ENCODE peak calls at places on chromosomes 12 and 14, in six cellular contexts. K is K562, A is GM23338, I is GM12878, J is WTC11, L is HepG2. Z is an unnamed sample.

GRCh38 chr14:20781805-20782204 is 737 bp downstream of the RNASE6 start:
- DNase-seq in K (no peak), A (no peak), I (no peak), J (no peak), L (no peak), Z (no peak)

GRCh38 chr12:53499261-53500118 is at the start of gene MAP3K12:
- DNase-seq in K (peak; percentile 50), A (peak; percentile 86), I (no peak), J (peak; percentile 73), L (no peak), Z (no peak)

GRCh38 chr12:69254046-69254445 is 14.7 kb downstream of the CPSF6 start:
- DNase-seq in K (peak; percentile 27), A (peak; percentile 79), I (peak; percentile 51), J (no peak), L (peak; percentile 55), Z (no peak)

GRCh38 chr12:49810159-49810459 is 18.1 kb downstream of the NCKAP5L start:
- DNase-seq in K (no peak), A (no peak), I (no peak), J (no peak), L (no peak), Z (no peak)

GRCh38 chr12:114166360-114166759 is 200.2 kb upstream of the RBM19 start:
- DNase-seq in K (peak; percentile 58), A (peak; percentile 87), I (no peak), J (peak; percentile 66), L (peak; percentile 9), Z (peak; percentile 38)

GRCh38 chr12:20451759-20452158 is 83.4 kb downstream of the PDE3A start:
- DNase-seq in K (no peak), A (no peak), I (no peak), J (no peak), L (no peak), Z (no peak)

GRCh38 chr14:20302042-20302761 is 3.5 kb downstream of the TTC5 start:
- DNase-seq in K (no peak), A (no peak), I (no peak), J (no peak), L (no peak), Z (no peak)

GRCh38 chr12:22350817-22351371 is 16.4 kb upstream of the ST8SIA1 start:
- DNase-seq in K (no peak), A (no peak), I (no peak), J (no peak), L (no peak), Z (no peak)

GRCh38 chr14:77882098-77882497 is 82.2 kb downstream of the ADCK1 start:
- DNase-seq in K (no peak), A (no peak), I (no peak), J (no peak), L (no peak), Z (no peak)

GRCh38 chr12:123139926-123140674 is 10.8 kb downstream of the PITPNM2 start:
- DNase-seq in K (peak; percentile 35), A (peak; percentile 11), I (no peak), J (no peak), L (peak; percentile 61), Z (no peak)

GRCh38 chr12:13204428-13204827 is 7.9 kb downstream of the EMP1 start:
- DNase-seq in K (no peak), A (peak; percentile 29), I (no peak), J (no peak), L (no peak), Z (no peak)

GRCh38 chr14:30337456-30337855 is 221.5 kb upstream of the G2E3 start:
- DNase-seq in K (no peak), A (no peak), I (no peak), J (no peak), L (no peak), Z (no peak)

GRCh38 chr12:98980508-98980907 is 335.4 kb downstream of the APAF1 start:
- DNase-seq in K (no peak), A (no peak), I (no peak), J (no peak), L (no peak), Z (no peak)

GRCh38 chr12:18859400-18859799 is 121.5 kb downstream of the CAPZA3 start:
- DNase-seq in K (no peak), A (no peak), I (no peak), J (no peak), L (no peak), Z (no peak)

DNA sequence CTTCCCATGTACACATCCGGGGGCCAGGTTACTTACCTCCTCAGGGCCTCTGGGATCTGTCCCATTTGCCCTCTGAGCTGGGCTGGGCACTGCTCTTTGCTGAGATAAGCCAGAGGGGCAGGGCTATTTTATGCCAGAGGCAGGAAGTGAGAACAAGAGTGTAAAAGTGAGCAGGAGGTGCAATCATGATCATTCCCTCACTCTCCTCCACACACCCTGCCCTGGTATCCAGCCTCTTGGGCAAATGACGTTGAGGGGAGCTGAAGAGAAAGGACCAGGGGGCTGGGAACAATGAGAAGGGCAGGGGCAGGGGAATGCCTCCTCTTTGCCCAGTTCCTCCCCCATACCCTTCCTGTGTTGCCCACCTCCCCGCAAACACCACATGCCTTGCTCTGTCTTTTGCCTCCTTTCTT is 4.2 kb downstream of the LPAR5 start:
- DNase-seq in K (no peak), A (no peak), I (no peak), J (no peak), L (no peak), Z (no peak)
- TF ChIP-seq CREB1 in K (no peak), A (no peak), I (no peak), J (no peak), L (no peak), Z (no peak)

DNA sequence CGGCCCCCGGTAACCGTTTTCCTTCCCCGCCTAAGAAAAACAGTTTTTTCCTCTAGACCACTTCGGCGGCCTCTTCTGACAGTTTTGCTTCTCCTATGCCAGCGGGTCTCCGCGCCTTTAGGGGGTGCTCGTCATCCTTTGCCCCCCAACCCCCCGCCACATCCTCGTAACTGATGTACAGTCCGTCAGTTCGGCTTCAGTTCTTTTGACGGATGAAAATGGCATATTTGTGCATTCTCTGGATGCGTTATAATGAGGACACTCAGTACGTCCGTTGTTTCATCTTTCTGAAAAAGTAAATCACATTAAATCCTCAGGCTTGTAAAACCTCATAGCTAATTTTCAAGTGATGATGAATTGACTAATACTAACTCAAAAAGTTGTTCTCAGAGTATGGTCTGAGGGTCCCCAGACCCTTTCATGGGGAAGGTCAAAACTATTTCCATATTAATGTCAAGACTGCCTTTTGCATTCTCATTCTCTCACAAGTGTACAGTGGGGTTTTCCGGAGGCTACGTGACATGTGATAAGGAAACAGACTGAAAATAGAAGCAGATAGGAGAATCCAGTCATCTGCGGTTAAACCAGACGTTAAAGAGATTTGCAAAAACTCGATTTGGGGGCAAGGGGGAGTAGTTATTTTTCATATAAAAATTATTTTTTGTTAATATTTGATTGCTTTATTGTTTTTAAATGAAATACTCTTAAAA is 829 bp upstream of the NAP1L1 start:
- DNase-seq in K (no peak), A (no peak), I (no peak), J (no peak), L (no peak), Z (no peak)
- TF ChIP-seq CREB1 in K (no peak), A (no peak), I (peak; percentile 50), J (no peak), L (no peak), Z (no peak)

GRCh38 chr14:51999084-51999483 is 9.7 kb downstream of the RTRAF start:
- DNase-seq in K (no peak), A (no peak), I (no peak), J (no peak), L (no peak), Z (no peak)

GRCh38 chr14:51998348-51998747 is 9.0 kb downstream of the RTRAF start:
- DNase-seq in K (no peak), A (no peak), I (no peak), J (no peak), L (no peak), Z (no peak)

GRCh38 chr14:52000019-52000582 is 10.8 kb downstream of the RTRAF start:
- DNase-seq in K (no peak), A (no peak), I (no peak), J (no peak), L (no peak), Z (no peak)

GRCh38 chr14:51993274-51993673 is 3.9 kb downstream of the RTRAF start:
- DNase-seq in K (no peak), A (no peak), I (no peak), J (no peak), L (no peak), Z (no peak)

GRCh38 chr14:51996148-51996746 is 6.9 kb downstream of the RTRAF start:
- DNase-seq in K (no peak), A (peak; percentile 56), I (no peak), J (no peak), L (no peak), Z (no peak)
- TF ChIP-seq CREB1 in K (no peak), A (no peak), I (no peak), J (no peak), L (no peak), Z (no peak)

GRCh38 chr12:120316798-120317257 is 10.8 kb downstream of the PLA2G1B start:
- DNase-seq in K (peak; percentile 24), A (no peak), I (no peak), J (no peak), L (peak; percentile 45), Z (peak; percentile 47)

GRCh38 chr12:120317258-120318105 is 10.1 kb downstream of the PLA2G1B start:
- DNase-seq in K (peak; percentile 99), A (peak; percentile 100), I (peak; percentile 97), J (peak; percentile 100), L (peak; percentile 99), Z (peak; percentile 100)

DNA sequence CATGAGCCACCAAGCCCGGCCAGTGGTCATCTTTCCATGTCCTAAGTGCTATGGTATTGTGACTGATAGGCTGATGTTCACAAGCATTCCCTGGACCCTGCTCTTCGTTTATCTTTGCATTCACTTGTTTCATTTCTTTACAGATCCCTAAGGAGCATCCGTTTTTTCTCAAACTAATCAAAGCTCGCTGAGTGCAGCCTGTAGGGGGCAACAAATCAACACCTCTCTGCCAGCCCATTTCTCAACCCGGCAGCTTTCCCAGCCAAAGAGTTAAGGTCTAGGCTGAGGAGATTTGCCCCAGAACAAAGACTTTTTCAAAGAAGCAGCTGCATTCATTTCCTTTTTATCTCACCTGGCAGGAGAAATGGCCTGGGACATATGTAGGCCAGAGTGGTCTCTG is 12.1 kb downstream of the SIRT4 start:
- DNase-seq in K (peak; percentile 42), A (peak; percentile 90), I (no peak), J (peak; percentile 47), L (no peak), Z (no peak)
- TF ChIP-seq CREB1 in K (no peak), A (no peak), I (no peak), J (no peak), L (no peak), Z (no peak)

GRCh38 chr12:40999212-40999611 is 188.9 kb upstream of the PDZRN4 start:
- DNase-seq in K (no peak), A (no peak), I (no peak), J (no peak), L (no peak), Z (no peak)
- TF ChIP-seq CREB1 in K (no peak), A (no peak), I (no peak), J (no peak), L (no peak), Z (no peak)

GRCh38 chr12:118345355-118345754 is 27.4 kb downstream of the TAOK3 start:
- DNase-seq in K (peak; percentile 54), A (no peak), I (no peak), J (no peak), L (no peak), Z (no peak)
- TF ChIP-seq CREB1 in K (no peak), A (no peak), I (no peak), J (no peak), L (no peak), Z (no peak)

Z was measured in H1.